ENCODE peak calls at places on chromosome 3, in four cellular contexts. D, O, B and Y are unnamed samples.

GRCh38 chr3:52385157-52385556 is 59.7 kb downstream of the SEMA3G start:
- DNase-seq in D (peak; percentile 26), O (peak; percentile 40), B (peak; percentile 20), Y (peak; percentile 42)

GRCh38 chr3:195147649-195148121 is 123.3 kb downstream of the XXYLT1 start:
- DNase-seq in D (peak; percentile 91), O (peak; percentile 85), B (no peak), Y (no peak)

GRCh38 chr3:160205606-160206005 is 19.6 kb upstream of the C3orf80 start:
- DNase-seq in D (no peak), O (no peak), B (peak; percentile 24), Y (no peak)

GRCh38 chr3:25493786-25494185 is 65.7 kb downstream of the RARB start:
- DNase-seq in D (peak; percentile 75), O (peak; percentile 38), B (peak; percentile 96), Y (no peak)

GRCh38 chr3:57173687-57174086 is 8.5 kb upstream of the IL17RD start:
- DNase-seq in D (no peak), O (no peak), B (no peak), Y (no peak)

GRCh38 chr3:114406286-114406685 is 112.5 kb downstream of the TIGIT start:
- DNase-seq in D (no peak), O (peak; percentile 79), B (no peak), Y (no peak)

GRCh38 chr3:183818706-183819624 is 6.4 kb downstream of the MAP6D1 start:
- DNase-seq in D (no peak), O (no peak), B (no peak), Y (no peak)

GRCh38 chr3:44099566-44100297 is 142.0 kb upstream of the TOPAZ1 start:
- DNase-seq in D (no peak), O (no peak), B (no peak), Y (no peak)

GRCh38 chr3:155737844-155738460 is 6.9 kb downstream of the PLCH1 start:
- DNase-seq in D (no peak), O (no peak), B (no peak), Y (peak; percentile 90)

GRCh38 chr3:44355634-44356033 is 17.1 kb downstream of the TCAIM start:
- DNase-seq in D (peak; percentile 60), O (peak; percentile 91), B (peak; percentile 88), Y (peak; percentile 9)

GRCh38 chr3:189458536-189458935 is 172.7 kb upstream of the TP63 start:
- DNase-seq in D (no peak), O (no peak), B (peak; percentile 33), Y (no peak)

GRCh38 chr3:149646181-149646766 is 11.6 kb downstream of the WWTR1 start:
- DNase-seq in D (peak; percentile 55), O (peak; percentile 85), B (peak; percentile 79), Y (no peak)

GRCh38 chr3:129315386-129315991 is 36.8 kb downstream of the HMCES start:
- DNase-seq in D (peak; percentile 49), O (peak; percentile 66), B (peak; percentile 36), Y (no peak)

GRCh38 chr3:189457201-189457607 is 174.0 kb upstream of the TP63 start:
- DNase-seq in D (no peak), O (peak; percentile 28), B (peak; percentile 71), Y (no peak)

GRCh38 chr3:187750513-187751123 is 5.3 kb upstream of the BCL6 start:
- DNase-seq in D (no peak), O (no peak), B (peak; percentile 32), Y (peak; percentile 80)

GRCh38 chr3:45055411-45056143 is 29.5 kb downstream of the CLEC3B start:
- DNase-seq in D (no peak), O (peak; percentile 81), B (peak; percentile 91), Y (peak; percentile 65)

GRCh38 chr3:150635526-150635925 is 32.4 kb downstream of the SELENOT start:
- DNase-seq in D (peak; percentile 46), O (no peak), B (peak; percentile 6), Y (no peak)

GRCh38 chr3:73808862-73809509 is 184.2 kb upstream of the PDZRN3 start:
- DNase-seq in D (no peak), O (no peak), B (peak; percentile 41), Y (no peak)

GRCh38 chr3:47002490-47003410 is 23.3 kb downstream of the NBEAL2 start:
- DNase-seq in D (no peak), O (no peak), B (no peak), Y (no peak)

GRCh38 chr3:148333091-148333490 is 364.6 kb upstream of the AGTR1 start:
- DNase-seq in D (no peak), O (no peak), B (no peak), Y (no peak)

GRCh38 chr3:66398228-66399025 is 102.4 kb downstream of the LRIG1 start:
- DNase-seq in D (no peak), O (peak; percentile 49), B (no peak), Y (no peak)

GRCh38 chr3:118468801-118469200 is 565.8 kb downstream of the IGSF11 start:
- DNase-seq in D (no peak), O (no peak), B (no peak), Y (no peak)

GRCh38 chr3:52436500-52437106 is 8.3 kb downstream of the SEMA3G start:
- DNase-seq in D (no peak), O (peak; percentile 70), B (no peak), Y (no peak)

GRCh38 chr3:2540115-2540514 is 441.4 kb downstream of the CNTN4 start:
- DNase-seq in D (no peak), O (no peak), B (no peak), Y (no peak)

GRCh38 chr3:196327405-196327804 is 9.4 kb upstream of the DYNLT2B start:
- DNase-seq in D (no peak), O (peak; percentile 19), B (no peak), Y (no peak)
- TF ChIP-seq EZH2 in D (no peak), O (no peak), B (no peak), Y (no peak)

DNA sequence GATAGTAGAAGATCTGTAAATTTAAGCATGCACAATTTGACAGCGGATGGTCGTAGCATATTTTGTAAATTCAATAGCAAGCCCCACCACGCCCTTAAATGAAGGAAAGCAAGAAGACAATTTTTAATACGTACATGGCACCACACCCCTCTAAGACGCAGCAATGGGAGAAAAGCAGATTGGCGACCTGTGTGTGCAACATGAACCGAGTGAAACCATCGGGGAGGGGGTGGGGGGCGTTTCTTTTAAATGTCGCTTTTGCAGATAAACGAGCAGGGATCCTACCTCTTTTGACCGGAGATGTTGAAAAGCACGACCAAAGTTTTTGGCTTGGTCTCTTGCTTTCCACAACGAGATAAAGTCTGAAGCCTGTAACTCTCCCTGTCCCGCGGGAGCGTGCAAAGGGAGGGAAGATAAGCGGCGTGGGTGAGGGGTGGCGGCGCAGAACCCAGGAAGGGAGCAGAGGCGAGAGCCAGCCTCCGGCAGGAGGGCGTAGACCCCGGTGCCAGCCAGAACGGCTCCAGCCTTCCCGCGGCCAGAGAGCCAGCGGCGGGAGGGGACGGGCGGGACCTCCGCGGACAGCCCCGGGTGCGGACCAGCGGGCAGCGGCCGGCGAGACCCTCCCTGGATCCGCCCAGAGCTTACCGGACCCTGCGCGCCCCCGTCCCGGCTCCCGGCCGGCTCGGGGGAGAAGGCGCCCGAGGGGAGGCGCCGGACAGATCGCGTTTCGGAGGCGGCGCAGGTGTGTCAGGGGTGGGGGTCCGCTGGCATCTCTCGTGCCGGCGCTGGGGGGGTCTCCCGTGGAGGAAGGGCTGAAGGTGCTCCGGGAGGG is at the start of gene CHL1:
- DNase-seq in D (no peak), O (no peak), B (no peak), Y (no peak)
- TF ChIP-seq EZH2 in D (no peak), O (peak; percentile 14), B (peak; percentile 0), Y (no peak)

DNA sequence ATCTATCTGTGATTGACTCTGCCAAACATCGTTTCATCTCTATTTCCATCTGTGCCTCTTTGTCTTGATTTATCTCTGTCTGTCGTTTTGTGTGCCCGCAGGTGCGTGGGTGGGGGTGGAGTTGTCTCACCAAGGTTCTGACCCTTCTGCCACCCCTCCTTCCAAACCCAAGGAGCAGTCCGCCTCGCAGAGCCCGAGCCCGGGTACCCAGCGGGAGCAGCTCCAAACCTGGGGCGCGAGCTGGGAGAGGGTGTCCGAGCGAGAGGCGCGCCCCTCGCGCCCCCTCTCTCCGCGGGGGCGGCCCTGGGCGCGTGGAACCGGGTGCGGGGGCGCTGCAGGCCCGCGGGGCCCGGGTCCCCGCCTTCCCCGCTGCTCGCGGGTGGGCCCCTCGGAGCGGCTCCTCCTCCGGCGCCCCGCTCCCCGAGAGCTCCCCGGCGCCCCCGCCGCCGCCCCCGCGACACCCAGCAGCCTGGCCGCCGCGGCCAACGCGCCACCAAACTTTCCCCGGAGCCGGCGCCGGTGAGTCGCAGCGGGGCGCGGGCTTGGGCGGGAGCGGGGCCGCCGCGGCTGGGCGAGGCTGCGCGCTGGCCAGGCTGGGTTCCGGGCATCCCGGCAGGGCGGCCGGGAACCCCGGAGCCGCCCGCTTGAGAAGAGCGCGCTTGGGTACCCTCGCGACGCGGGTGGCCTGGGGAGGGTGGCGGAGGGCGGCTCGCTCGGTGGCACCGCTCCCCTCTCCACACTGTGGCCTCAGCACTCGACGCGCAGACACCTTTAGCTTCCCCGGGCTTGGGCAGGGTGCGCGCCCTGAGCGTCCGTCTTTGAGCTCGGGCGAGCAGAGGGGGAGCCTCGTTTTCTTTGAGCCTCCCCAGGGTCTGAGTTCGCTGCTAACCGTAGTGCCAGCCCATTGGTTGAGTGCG is at the start of gene HRH1:
- DNase-seq in D (peak; percentile 45), O (peak; percentile 75), B (peak; percentile 30), Y (no peak)
- TF ChIP-seq EZH2 in D (no peak), O (no peak), B (no peak), Y (no peak)

GRCh38 chr3:27715863-27716262 is 6.3 kb downstream of the EOMES start:
- DNase-seq in D (no peak), O (no peak), B (no peak), Y (no peak)

GRCh38 chr3:27713435-27713880 is 8.7 kb downstream of the EOMES start:
- DNase-seq in D (no peak), O (peak; percentile 41), B (no peak), Y (no peak)

GRCh38 chr3:27714101-27714526 is 8.0 kb downstream of the EOMES start:
- DNase-seq in D (no peak), O (no peak), B (no peak), Y (no peak)

GRCh38 chr3:27715454-27715806 is 6.7 kb downstream of the EOMES start:
- DNase-seq in D (no peak), O (no peak), B (no peak), Y (no peak)

DNA sequence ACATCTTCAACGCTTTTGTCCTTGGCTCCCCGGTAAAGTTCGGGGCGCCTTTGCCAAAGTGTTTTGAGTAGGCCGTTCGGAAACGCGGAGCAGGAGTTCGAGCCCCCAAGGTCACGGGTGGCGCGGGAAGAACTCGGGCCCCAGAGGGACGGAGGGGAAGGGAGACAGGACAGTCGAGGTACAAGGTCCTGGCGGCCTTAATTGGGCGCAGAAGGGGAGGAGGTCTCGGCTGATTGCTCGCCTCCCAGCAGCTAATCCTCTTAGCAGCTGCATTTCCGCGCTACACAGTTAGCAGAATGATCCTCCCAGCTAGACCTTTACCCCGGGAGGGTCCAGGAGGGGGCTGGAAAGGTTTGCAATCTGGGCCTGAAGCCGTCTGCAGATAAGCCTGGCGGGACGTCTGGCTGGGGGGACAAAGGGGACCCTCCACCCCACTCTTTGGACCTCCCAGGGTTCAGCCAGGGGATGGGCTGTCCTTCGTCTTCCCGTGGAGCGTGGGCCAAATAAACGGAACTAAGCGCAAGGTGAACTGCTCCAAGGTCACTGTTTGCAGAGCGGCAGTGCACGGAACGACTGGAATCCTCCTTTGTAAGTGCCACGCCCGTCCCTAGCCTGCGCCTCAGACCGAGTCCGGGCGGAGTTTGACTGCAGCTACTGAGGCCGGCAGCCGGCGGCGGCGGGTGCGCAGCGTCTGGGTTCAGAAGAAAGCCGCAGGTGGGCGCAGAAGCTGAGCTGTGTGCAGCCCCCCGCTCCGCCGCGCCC is 7.2 kb downstream of the EOMES start:
- DNase-seq in D (no peak), O (peak; percentile 46), B (no peak), Y (peak; percentile 18)
- TF ChIP-seq EZH2 in D (peak; percentile 97), O (no peak), B (no peak), Y (no peak)